ENCODE peak calls at places on chromosomes 7 and 10, in four cellular contexts. F, K, U and T are unnamed samples.

GRCh38 chr7:522071-522937 is 2.7 kb upstream of the PDGFA start:
- DNase-seq in F (peak), K (peak), U (peak), T (no peak)

GRCh38 chr10:96641396-96641795 is 54.6 kb upstream of the TM9SF3 start:
- DNase-seq in F (no peak), K (no peak), U (no peak), T (no peak)

GRCh38 chr7:107528461-107528860 is 35.3 kb downstream of the COG5 start:
- DNase-seq in F (no peak), K (peak), U (peak), T (no peak)

GRCh38 chr10:129964611-129965417 is 740 bp upstream of the EBF3 start:
- DNase-seq in F (no peak), K (no peak), U (peak), T (no peak)

GRCh38 chr10:78757542-78757941 is 311.2 kb upstream of the ZMIZ1 start:
- DNase-seq in F (no peak), K (peak), U (peak), T (no peak)

GRCh38 chr7:898460-898854 is 22.1 kb downstream of the GET4 start:
- DNase-seq in F (no peak), K (no peak), U (no peak), T (no peak)

GRCh38 chr10:77520995-77521394 is 116.6 kb downstream of the KCNMA1 start:
- DNase-seq in F (no peak), K (no peak), U (no peak), T (no peak)

GRCh38 chr10:86756511-86757109 is at the start of gene BMPR1A:
- DNase-seq in F (peak), K (peak), U (peak), T (no peak)

GRCh38 chr10:89352039-89352597 is 24.3 kb downstream of the IFIT3 start:
- DNase-seq in F (peak), K (peak), U (peak), T (no peak)

GRCh38 chr7:131076032-131076431 is 251.6 kb upstream of the MKLN1 start:
- DNase-seq in F (no peak), K (peak), U (peak), T (no peak)

GRCh38 chr7:112190120-112190519 is 16.1 kb downstream of the DOCK4 start:
- DNase-seq in F (no peak), K (no peak), U (no peak), T (no peak)

GRCh38 chr10:72009430-72010081 is 45.4 kb downstream of the CHST3 start:
- DNase-seq in F (no peak), K (peak), U (peak), T (no peak)

GRCh38 chr10:131400518-131400917 is 89.0 kb upstream of the TCERG1L start:
- DNase-seq in F (no peak), K (no peak), U (no peak), T (no peak)

GRCh38 chr7:36765605-36766004 is 41.3 kb upstream of the AOAH start:
- DNase-seq in F (no peak), K (no peak), U (no peak), T (no peak)